ENCODE peak calls at places on chromosome 22, in nine cellular contexts. N, T, C, Q, B, V, M, E and X are unnamed samples.

GRCh38 chr22:47188337-47189055 is 426.0 kb downstream of the TBC1D22A start:
- DNase-seq in N (no peak), T (no peak), C (peak), Q (no peak), B (no peak), V (no peak), M (peak), E (peak), X (no peak)

GRCh38 chr22:46049726-46050450 is 72.9 kb upstream of the WNT7B start:
- DNase-seq in N (no peak), T (no peak), C (peak), Q (no peak), B (no peak), V (no peak), M (peak), E (peak), X (no peak)

GRCh38 chr22:32662587-32662915 is 139.0 kb upstream of the TIMP3 start:
- DNase-seq in N (no peak), T (no peak), C (no peak), Q (no peak), B (no peak), V (no peak), M (no peak), E (no peak), X (no peak)

GRCh38 chr22:43440103-43440387 is 28.2 kb downstream of the MPPED1 start:
- DNase-seq in N (no peak), T (no peak), C (no peak), Q (no peak), B (no peak), V (no peak), M (no peak), E (no peak), X (no peak)

GRCh38 chr22:42018224-42018623 is 19.6 kb downstream of the WBP2NL start:
- DNase-seq in N (no peak), T (no peak), C (no peak), Q (no peak), B (no peak), V (no peak), M (no peak), E (no peak), X (no peak)

GRCh38 chr22:36073476-36073875 is 44.9 kb upstream of the RBFOX2 start:
- DNase-seq in N (no peak), T (no peak), C (no peak), Q (no peak), B (peak), V (no peak), M (peak), E (no peak), X (no peak)

GRCh38 chr22:35349368-35349703 is 31.6 kb upstream of the HMOX1 start:
- DNase-seq in N (no peak), T (no peak), C (peak), Q (peak), B (no peak), V (no peak), M (no peak), E (no peak), X (no peak)

GRCh38 chr22:21755855-21756284 is 20.3 kb upstream of the YPEL1 start:
- DNase-seq in N (peak), T (no peak), C (no peak), Q (no peak), B (peak), V (no peak), M (no peak), E (no peak), X (peak)

GRCh38 chr22:43440556-43440955 is 28.7 kb downstream of the MPPED1 start:
- DNase-seq in N (no peak), T (no peak), C (no peak), Q (no peak), B (no peak), V (no peak), M (no peak), E (no peak), X (no peak)

GRCh38 chr22:32706149-32706548 is 95.4 kb upstream of the TIMP3 start:
- DNase-seq in N (no peak), T (no peak), C (no peak), Q (peak), B (peak), V (no peak), M (no peak), E (no peak), X (no peak)

GRCh38 chr22:44103735-44104134 is 77.0 kb upstream of the PARVG start:
- DNase-seq in N (no peak), T (no peak), C (no peak), Q (no peak), B (no peak), V (no peak), M (peak), E (no peak), X (no peak)

GRCh38 chr22:42895541-42895981 is 38.5 kb upstream of the ARFGAP3 start:
- DNase-seq in N (no peak), T (no peak), C (no peak), Q (no peak), B (no peak), V (no peak), M (no peak), E (no peak), X (peak)

GRCh38 chr22:50470491-50470890 is 4.3 kb downstream of the SBF1 start:
- DNase-seq in N (no peak), T (no peak), C (no peak), Q (peak), B (no peak), V (no peak), M (no peak), E (no peak), X (peak)
- H3K4me3 ChIP-seq in N (no peak), T (no peak), C (no peak), Q (peak), B (no peak), V (no peak), M (no peak), E (no peak), X (no peak)

DNA sequence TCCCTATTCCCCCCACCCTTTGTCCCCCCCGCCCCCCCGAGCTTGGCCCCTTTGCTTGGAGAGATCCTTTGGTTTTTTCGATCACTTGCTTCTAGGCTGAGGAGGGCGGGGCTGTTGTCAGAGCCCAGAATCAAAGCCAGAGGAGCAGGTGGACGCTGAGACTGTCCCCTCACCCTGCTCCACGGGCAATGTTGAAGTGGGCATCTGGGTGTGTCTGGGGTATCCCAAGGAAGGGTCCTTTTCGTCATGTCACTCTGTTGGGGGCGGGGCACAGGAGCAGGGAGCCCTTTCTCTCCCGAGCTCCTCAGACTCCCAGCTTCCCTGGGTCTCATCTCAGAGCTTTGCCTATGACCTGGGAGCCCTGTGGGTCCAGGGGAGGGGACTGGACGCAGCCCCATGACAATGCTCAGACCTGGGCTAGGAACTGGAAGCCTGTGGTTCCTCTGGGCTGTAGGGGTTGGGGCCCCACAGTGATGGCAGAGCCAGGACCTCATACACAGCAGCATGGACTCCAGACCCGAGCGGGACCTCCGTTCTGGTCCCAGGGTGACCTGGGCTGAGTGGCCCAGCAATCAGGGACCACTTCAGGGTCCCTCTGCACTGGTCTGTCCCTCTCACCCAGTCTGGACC is 2.9 kb upstream of the APOBEC3A start:
- DNase-seq in N (no peak), T (no peak), C (no peak), Q (no peak), B (no peak), V (no peak), M (no peak), E (no peak), X (no peak)
- TF ChIP-seq CTCF in N (no peak), T (no peak), C (no peak), Q (no peak), B (no peak), V (no peak), M (no peak), E (no peak), X (no peak)

GRCh38 chr22:50620861-50621490 is 7.0 kb downstream of the ARSA start:
- DNase-seq in N (no peak), T (no peak), C (no peak), Q (peak), B (no peak), V (no peak), M (no peak), E (no peak), X (peak)
- H3K4me3 ChIP-seq in N (no peak), T (peak), C (no peak), Q (peak), B (peak), V (no peak), M (no peak), E (peak), X (peak)

GRCh38 chr22:50061824-50062355 is 3.8 kb upstream of the TTLL8 start:
- DNase-seq in N (no peak), T (no peak), C (no peak), Q (no peak), B (no peak), V (no peak), M (no peak), E (no peak), X (no peak)
- TF ChIP-seq CTCF in N (no peak), T (no peak), C (no peak), Q (no peak), B (no peak), V (no peak), M (no peak), E (no peak), X (no peak)

DNA sequence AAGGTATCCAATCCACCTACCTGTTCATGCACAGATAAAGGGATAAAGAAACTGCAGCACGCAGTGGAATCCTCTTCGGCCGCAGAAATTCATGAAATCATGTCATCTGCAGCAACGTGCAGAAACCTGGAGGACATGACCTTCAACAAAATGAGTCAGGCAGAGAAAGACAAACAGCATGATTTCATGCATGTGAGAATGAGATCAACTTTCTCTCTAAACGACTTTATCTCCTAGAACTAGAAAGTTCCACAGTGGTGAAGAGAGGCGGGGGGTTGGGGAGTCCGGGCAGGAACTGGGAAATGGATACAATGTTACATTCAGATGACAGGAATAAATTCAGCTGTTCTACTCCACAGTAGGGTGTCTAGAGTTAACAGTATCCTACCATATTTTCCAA is 9.9 kb downstream of the RGL4 start:
- DNase-seq in N (peak), T (no peak), C (no peak), Q (no peak), B (peak), V (no peak), M (no peak), E (no peak), X (no peak)
- H3K4me3 ChIP-seq in N (no peak), T (no peak), C (no peak), Q (no peak), B (no peak), V (no peak), M (no peak), E (no peak), X (no peak)

GRCh38 chr22:30423296-30423958 is 2.1 kb upstream of the MTFP1 start:
- DNase-seq in N (no peak), T (no peak), C (peak), Q (peak), B (no peak), V (no peak), M (peak), E (no peak), X (peak)

GRCh38 chr22:30422481-30423295 is 2.9 kb upstream of the MTFP1 start:
- DNase-seq in N (peak), T (peak), C (peak), Q (no peak), B (peak), V (peak), M (peak), E (peak), X (no peak)

GRCh38 chr22:30425327-30425615 is 297 bp upstream of the MTFP1 start:
- DNase-seq in N (no peak), T (no peak), C (no peak), Q (no peak), B (no peak), V (no peak), M (no peak), E (no peak), X (no peak)

GRCh38 chr22:30424471-30425326 is 869 bp upstream of the MTFP1 start:
- DNase-seq in N (peak), T (peak), C (no peak), Q (peak), B (no peak), V (no peak), M (no peak), E (no peak), X (peak)

DNA sequence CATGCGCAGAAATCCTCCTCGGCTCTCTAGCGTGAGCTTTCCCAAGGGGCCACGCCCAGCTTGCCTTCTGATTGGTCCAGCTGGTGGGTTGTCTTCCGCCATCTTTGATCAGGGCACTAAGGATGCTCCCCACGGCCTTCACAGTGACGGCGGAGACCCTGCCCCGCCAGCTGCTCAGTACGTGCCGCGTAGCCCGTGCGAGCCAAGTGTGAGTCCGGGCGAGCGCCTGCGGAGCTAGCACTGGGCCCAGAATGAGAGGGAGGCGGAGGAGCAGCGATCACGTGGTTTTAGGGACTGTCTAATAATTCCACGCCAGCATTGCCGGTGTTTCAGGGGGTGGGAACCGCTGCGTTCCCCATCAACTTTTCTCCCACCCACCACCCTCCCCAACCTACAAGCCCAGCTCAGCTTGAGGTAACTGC is 1.6 kb upstream of the MTFP1 start:
- DNase-seq in N (peak), T (peak), C (peak), Q (peak), B (peak), V (peak), M (peak), E (peak), X (peak)
- TF ChIP-seq CTCF in N (no peak), T (no peak), C (no peak), Q (no peak), B (no peak), V (no peak), M (no peak), E (no peak), X (no peak)

GRCh38 chr22:48417143-48418070 is 1410.3 kb downstream of the BRD1 start:
- DNase-seq in N (no peak), T (no peak), C (peak), Q (no peak), B (no peak), V (no peak), M (no peak), E (peak), X (no peak)
- H3K4me3 ChIP-seq in N (no peak), T (no peak), C (no peak), Q (no peak), B (no peak), V (no peak), M (no peak), E (no peak), X (no peak)

DNA sequence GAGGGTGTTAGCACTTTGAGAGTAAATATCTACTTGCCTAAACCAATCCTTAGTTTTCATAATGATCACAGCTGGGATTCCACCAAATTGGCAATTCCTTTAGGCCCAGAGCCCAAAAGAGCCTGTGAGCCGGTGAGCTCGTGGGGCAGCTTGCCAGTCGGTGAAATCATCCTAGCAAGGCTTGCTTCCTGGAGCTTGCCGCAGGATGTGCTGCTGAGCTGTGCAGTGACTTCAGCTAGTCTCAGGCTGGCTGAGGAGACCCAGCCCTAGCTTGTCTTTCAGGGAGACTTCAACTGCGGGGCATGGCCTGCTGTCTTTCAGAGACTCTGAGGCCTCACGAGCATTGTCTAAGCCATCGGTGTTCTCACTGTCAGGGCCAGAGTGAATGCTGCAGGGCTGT is 73.6 kb upstream of the SUSD2 start:
- DNase-seq in N (peak), T (no peak), C (peak), Q (no peak), B (peak), V (peak), M (peak), E (peak), X (no peak)
- TF ChIP-seq CTCF in N (peak), T (no peak), C (peak), Q (no peak), B (peak), V (peak), M (peak), E (peak), X (no peak)

GRCh38 chr22:27488456-27489224 is 312.9 kb downstream of the MN1 start:
- DNase-seq in N (peak), T (no peak), C (peak), Q (no peak), B (no peak), V (no peak), M (no peak), E (no peak), X (no peak)
- H3K4me3 ChIP-seq in N (no peak), T (no peak), C (no peak), Q (no peak), B (no peak), V (no peak), M (no peak), E (no peak), X (no peak)

DNA sequence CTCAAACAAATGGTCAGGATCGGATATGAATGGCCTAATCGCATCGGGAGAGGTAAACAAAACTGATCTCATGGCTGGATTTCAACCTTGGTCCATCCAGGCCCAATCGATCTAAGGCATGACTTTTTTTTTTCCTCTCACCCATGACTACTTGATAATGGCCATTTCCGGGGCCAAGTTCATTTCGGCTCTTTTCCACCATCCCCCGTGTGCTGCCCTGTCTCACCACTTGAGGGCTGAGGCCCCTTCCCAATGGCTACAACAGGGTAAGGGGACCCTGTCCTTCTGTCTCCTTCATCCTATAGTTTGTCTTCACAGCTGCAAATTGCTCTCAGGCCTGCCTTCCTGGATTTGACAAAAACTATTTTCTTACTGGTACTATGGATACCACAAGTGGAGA is 26.7 kb downstream of the GRAP2 start:
- DNase-seq in N (no peak), T (no peak), C (no peak), Q (no peak), B (no peak), V (no peak), M (no peak), E (no peak), X (no peak)
- TF ChIP-seq CTCF in N (peak), T (peak), C (no peak), Q (peak), B (peak), V (no peak), M (no peak), E (no peak), X (peak)